ENCODE peak calls at places on chromosome 14, in seven cellular contexts. S is nucleus accumbens; G is CD8-positive, alpha-beta T cell; C is NCI-H1092; E is cardiac muscle cell; H is endothelial cell; Y is prostate gland. W is an unnamed sample.

GRCh38 chr14:91336093-91336450 is 81.5 kb downstream of the CCDC88C start:
- DNase-seq in S (no peak), G (no peak), C (no peak), E (no peak), H (no peak), Y (no peak), W (no peak)

GRCh38 chr14:69547701-69548348 is 26.8 kb downstream of the CCDC177 start:
- DNase-seq in S (peak), G (no peak), C (peak), E (peak), H (peak), Y (no peak), W (peak)

GRCh38 chr14:68807148-68807600 is 14.3 kb upstream of the ZFP36L1 start:
- DNase-seq in S (no peak), G (no peak), C (no peak), E (peak), H (no peak), Y (peak), W (peak)

GRCh38 chr14:99559286-99559990 is 44.6 kb downstream of the CCDC85C start:
- DNase-seq in S (no peak), G (no peak), C (no peak), E (peak), H (no peak), Y (no peak), W (no peak)

GRCh38 chr14:23877538-23878180 is 75.9 kb upstream of the DHRS4 start:
- DNase-seq in S (no peak), G (no peak), C (no peak), E (no peak), H (no peak), Y (no peak), W (no peak)

GRCh38 chr14:89540830-89541470 is 123.9 kb upstream of the FOXN3 start:
- DNase-seq in S (no peak), G (no peak), C (no peak), E (peak), H (no peak), Y (no peak), W (no peak)

GRCh38 chr14:88482524-88482923 is 72.3 kb downstream of the PTPN21 start:
- DNase-seq in S (no peak), G (no peak), C (no peak), E (no peak), H (no peak), Y (no peak), W (no peak)

GRCh38 chr14:33120341-33120740 is 181.7 kb downstream of the NPAS3 start:
- DNase-seq in S (no peak), G (no peak), C (no peak), E (no peak), H (no peak), Y (no peak), W (no peak)

GRCh38 chr14:92945959-92946846 is 23.3 kb downstream of the CHGA start:
- DNase-seq in S (no peak), G (no peak), C (no peak), E (peak), H (no peak), Y (peak), W (no peak)

GRCh38 chr14:81423504-81423903 is 23.4 kb upstream of the STON2 start:
- DNase-seq in S (peak), G (no peak), C (no peak), E (peak), H (no peak), Y (no peak), W (no peak)

GRCh38 chr14:85122690-85123089 is 407.3 kb upstream of the FLRT2 start:
- DNase-seq in S (no peak), G (no peak), C (no peak), E (peak), H (no peak), Y (peak), W (no peak)

GRCh38 chr14:69999246-69999645 is 120.0 kb downstream of the SMOC1 start:
- DNase-seq in S (no peak), G (no peak), C (no peak), E (peak), H (no peak), Y (no peak), W (peak)

GRCh38 chr14:21202463-21203358 is 46.8 kb upstream of the OR5AU1 start:
- DNase-seq in S (no peak), G (no peak), C (no peak), E (no peak), H (no peak), Y (no peak), W (no peak)

GRCh38 chr14:21940887-21941855 is 267.6 kb upstream of the OR4E1 start:
- DNase-seq in S (no peak), G (peak), C (no peak), E (peak), H (peak), Y (no peak), W (peak)

GRCh38 chr14:75132374-75133086 is 5.7 kb upstream of the NEK9 start:
- DNase-seq in S (peak), G (peak), C (peak), E (peak), H (peak), Y (peak), W (peak)

GRCh38 chr14:95679995-95680735 is 6.1 kb upstream of the TCL1B start:
- DNase-seq in S (no peak), G (no peak), C (peak), E (no peak), H (no peak), Y (no peak), W (no peak)

GRCh38 chr14:103847954-103848719 is 762 bp upstream of the PPP1R13B start:
- DNase-seq in S (peak), G (no peak), C (peak), E (no peak), H (peak), Y (no peak), W (no peak)

GRCh38 chr14:40074169-40074568 is 641.9 kb upstream of the FBXO33 start:
- DNase-seq in S (no peak), G (no peak), C (no peak), E (no peak), H (no peak), Y (no peak), W (no peak)

GRCh38 chr14:24680516-24680915 is 46.5 kb upstream of the GZMB start:
- DNase-seq in S (no peak), G (no peak), C (no peak), E (no peak), H (no peak), Y (no peak), W (no peak)

GRCh38 chr14:37819155-37820015 is 224.0 kb downstream of the TTC6 start:
- DNase-seq in S (no peak), G (no peak), C (no peak), E (peak), H (no peak), Y (no peak), W (no peak)

GRCh38 chr14:102752239-102752847 is 24.9 kb upstream of the TRAF3 start:
- DNase-seq in S (no peak), G (no peak), C (no peak), E (no peak), H (no peak), Y (no peak), W (no peak)

GRCh38 chr14:64723691-64724577 is 19.7 kb downstream of the PLEKHG3 start:
- DNase-seq in S (peak), G (no peak), C (no peak), E (no peak), H (no peak), Y (no peak), W (peak)

GRCh38 chr14:22559041-22559440 is 30.0 kb downstream of the DAD1 start:
- DNase-seq in S (no peak), G (no peak), C (no peak), E (no peak), H (no peak), Y (no peak), W (no peak)

GRCh38 chr14:101020971-101021370 is 117.4 kb upstream of the RTL1 start:
- DNase-seq in S (no peak), G (no peak), C (no peak), E (no peak), H (no peak), Y (no peak), W (no peak)